ENCODE peak calls at places on chromosomes 16 and 17, in nine cellular contexts. Q is occipital lobe; H is AG10803; N is body of pancreas; B is G401; A is COR-L47; L is NCI-H526; I is AML-193; P is stimulated activated CD4-positive, alpha-beta T cell treated with anti-CD3 and anti-CD28 coated beads, Interleukin-4, amount 100 ng/mL, for 1 hour. O is an unnamed sample.

GRCh38 chr16:12228607-12229499 is 252.3 kb downstream of the SNX29 start:
- DNase-seq in Q (peak; percentile 11), H (peak; percentile 86), N (peak; percentile 26), B (peak; percentile 27), A (peak; percentile 24), L (peak; percentile 81), I (no peak), P (peak; percentile 35), O (peak; percentile 45)

GRCh38 chr16:65967376-65967775 is 399.1 kb upstream of the CDH5 start:
- DNase-seq in Q (no peak), H (peak; percentile 16), N (no peak), B (no peak), A (no peak), L (no peak), I (no peak), P (no peak), O (no peak)

GRCh38 chr17:82168568-82168967 is 44.1 kb downstream of the CCDC57 start:
- DNase-seq in Q (no peak), H (no peak), N (no peak), B (no peak), A (no peak), L (no peak), I (no peak), P (no peak), O (no peak)

GRCh38 chr16:11038777-11039176 is 94.4 kb downstream of the CLEC16A start:
- DNase-seq in Q (no peak), H (no peak), N (no peak), B (no peak), A (no peak), L (no peak), I (no peak), P (no peak), O (no peak)

GRCh38 chr16:71707199-71707598 is 17.3 kb downstream of the PHLPP2 start:
- DNase-seq in Q (no peak), H (no peak), N (no peak), B (no peak), A (no peak), L (no peak), I (no peak), P (no peak), O (no peak)

GRCh38 chr16:3655791-3656490 is 1.4 kb downstream of the DNASE1 start:
- DNase-seq in Q (no peak), H (no peak), N (peak; percentile 77), B (no peak), A (no peak), L (no peak), I (no peak), P (no peak), O (no peak)

GRCh38 chr16:25633549-25633948 is 58.2 kb upstream of the HS3ST4 start:
- DNase-seq in Q (no peak), H (no peak), N (no peak), B (no peak), A (no peak), L (no peak), I (no peak), P (no peak), O (no peak)

GRCh38 chr17:41008811-41009210 is at the start of gene KRTAP3-1:
- DNase-seq in Q (no peak), H (no peak), N (no peak), B (peak; percentile 47), A (no peak), L (peak; percentile 36), I (no peak), P (no peak), O (no peak)

GRCh38 chr17:65072577-65073178 is 16.1 kb upstream of the GNA13 start:
- DNase-seq in Q (no peak), H (no peak), N (no peak), B (no peak), A (no peak), L (no peak), I (no peak), P (no peak), O (no peak)

GRCh38 chr17:81545160-81545949 is 6.8 kb downstream of the FAAP100 start:
- DNase-seq in Q (no peak), H (no peak), N (no peak), B (no peak), A (no peak), L (no peak), I (no peak), P (no peak), O (no peak)

GRCh38 chr16:77043076-77043475 is 147.9 kb upstream of the MON1B start:
- DNase-seq in Q (no peak), H (peak; percentile 0), N (peak; percentile 13), B (no peak), A (peak; percentile 66), L (peak; percentile 43), I (peak; percentile 4), P (no peak), O (no peak)

GRCh38 chr17:64622931-64623654 is 39.0 kb downstream of the SMURF2 start:
- DNase-seq in Q (no peak), H (peak; percentile 75), N (no peak), B (no peak), A (no peak), L (no peak), I (no peak), P (no peak), O (no peak)

GRCh38 chr16:85640606-85641005 is 27.5 kb downstream of the GSE1 start:
- DNase-seq in Q (no peak), H (no peak), N (no peak), B (no peak), A (peak; percentile 63), L (no peak), I (no peak), P (no peak), O (no peak)

GRCh38 chr16:66176731-66177130 is 189.8 kb upstream of the CDH5 start:
- DNase-seq in Q (no peak), H (no peak), N (no peak), B (no peak), A (no peak), L (no peak), I (no peak), P (no peak), O (no peak)

GRCh38 chr17:1957037-1957436 is 68.1 kb downstream of the RTN4RL1 start:
- DNase-seq in Q (no peak), H (peak; percentile 13), N (peak; percentile 11), B (no peak), A (no peak), L (no peak), I (no peak), P (no peak), O (no peak)

GRCh38 chr17:57589151-57590034 is 155.7 kb downstream of the CCDC182 start:
- DNase-seq in Q (no peak), H (peak; percentile 51), N (no peak), B (no peak), A (no peak), L (no peak), I (no peak), P (no peak), O (no peak)

GRCh38 chr16:8572919-8573724 is 17.2 kb downstream of the TMEM114 start:
- DNase-seq in Q (peak; percentile 8), H (peak; percentile 57), N (no peak), B (peak; percentile 9), A (no peak), L (peak; percentile 1), I (peak; percentile 30), P (no peak), O (no peak)

GRCh38 chr17:66749217-66749832 is 85.6 kb upstream of the CACNG5 start:
- DNase-seq in Q (no peak), H (no peak), N (no peak), B (no peak), A (no peak), L (no peak), I (no peak), P (no peak), O (no peak)

GRCh38 chr16:52914428-52914827 is 138.3 kb downstream of the CHD9NB start:
- DNase-seq in Q (no peak), H (no peak), N (no peak), B (no peak), A (no peak), L (no peak), I (no peak), P (no peak), O (no peak)

GRCh38 chr17:39979021-39979660 is 1.5 kb upstream of the PSMD3 start:
- DNase-seq in Q (no peak), H (peak; percentile 84), N (no peak), B (no peak), A (no peak), L (peak; percentile 51), I (no peak), P (no peak), O (no peak)

GRCh38 chr16:361341-361871 is 8.9 kb upstream of the AXIN1 start:
- DNase-seq in Q (peak; percentile 55), H (no peak), N (no peak), B (no peak), A (no peak), L (no peak), I (no peak), P (no peak), O (no peak)

GRCh38 chr16:55703003-55704001 is 47.5 kb downstream of the SLC6A2 start:
- DNase-seq in Q (no peak), H (peak; percentile 76), N (peak; percentile 50), B (peak; percentile 45), A (peak; percentile 42), L (no peak), I (peak; percentile 35), P (no peak), O (no peak)

GRCh38 chr16:75105306-75106061 is 11.1 kb downstream of the LDHD start:
- DNase-seq in Q (no peak), H (peak; percentile 23), N (peak; percentile 60), B (no peak), A (no peak), L (no peak), I (peak; percentile 76), P (no peak), O (peak; percentile 31)

GRCh38 chr16:87347932-87348615 is 30.9 kb upstream of the C16orf95 start:
- DNase-seq in Q (no peak), H (no peak), N (no peak), B (no peak), A (no peak), L (no peak), I (no peak), P (no peak), O (no peak)

O was measured in C1 segment of cervical spinal cord.